ENCODE peak calls at places on chromosome 11, in five cellular contexts. X is mesenchymal stem cell, F is IMR-90, W is neuronal stem cell, M is H1. S is an unnamed sample.

GRCh38 chr11:9092085-9092484 is 686 bp upstream of the SCUBE2 start:
- DNase-seq in W (no peak), M (no peak), F (no peak), X (no peak), S (no peak)

GRCh38 chr11:110524227-110524626 is 94.5 kb downstream of the FDX1 start:
- DNase-seq in X (peak), F (peak), W (no peak), M (no peak), S (no peak)

GRCh38 chr11:15197696-15198095 is 83.0 kb downstream of the INSC start:
- DNase-seq in X (no peak), F (peak), W (no peak), M (peak), S (no peak)

GRCh38 chr11:38950882-38951281 is 2352.8 kb upstream of the RAG2 start:
- DNase-seq in M (no peak), X (peak), F (no peak), W (no peak), S (no peak)

GRCh38 chr11:2086239-2087040 is 52.7 kb downstream of the IGF2 start:
- DNase-seq in X (no peak), F (no peak), W (no peak), M (no peak), S (no peak)

GRCh38 chr11:8219257-8220021 is 44.2 kb downstream of the LMO1 start:
- DNase-seq in M (peak), X (peak), W (no peak), F (peak), S (peak)

GRCh38 chr11:34480339-34480738 is 33.3 kb downstream of the ELF5 start:
- DNase-seq in M (no peak), X (no peak), W (no peak), F (peak), S (peak)

GRCh38 chr11:119371778-119372182 is 9.7 kb downstream of the USP2 start:
- DNase-seq in M (no peak), F (no peak), W (no peak), X (no peak), S (no peak)

GRCh38 chr11:68002943-68003845 is 703 bp downstream of the UNC93B1 start:
- DNase-seq in W (no peak), M (peak), X (no peak), F (no peak), S (no peak)

GRCh38 chr11:50246699-50247098 is 214.0 kb downstream of the OR4C45 start:
- DNase-seq in F (no peak), X (no peak), M (no peak), W (no peak), S (no peak)

GRCh38 chr11:26522912-26523610 is 49.0 kb downstream of the MUC15 start:
- DNase-seq in X (peak), M (peak), W (no peak), F (peak), S (peak)

GRCh38 chr11:83004855-83005556 is 66.7 kb downstream of the RAB30 start:
- DNase-seq in W (no peak), F (no peak), M (no peak), X (no peak), S (no peak)

GRCh38 chr11:120225372-120225909 is 14.5 kb upstream of the POU2F3 start:
- DNase-seq in M (no peak), X (no peak), W (no peak), F (no peak), S (no peak)

GRCh38 chr11:17686185-17686980 is 33.0 kb upstream of the MYOD1 start:
- DNase-seq in X (no peak), M (no peak), F (no peak), W (peak), S (peak)

GRCh38 chr11:130208241-130209127 is 48.9 kb downstream of the ST14 start:
- DNase-seq in F (no peak), M (no peak), X (no peak), W (no peak), S (no peak)

GRCh38 chr11:73415854-73416615 is 39.8 kb downstream of the RELT start:
- DNase-seq in M (no peak), W (no peak), X (no peak), F (peak), S (no peak)

GRCh38 chr11:119683783-119684182 is 45.2 kb downstream of the NECTIN1 start:
- DNase-seq in X (no peak), W (no peak), M (no peak), F (no peak), S (no peak)

GRCh38 chr11:100872951-100873350 is 185.9 kb downstream of the ARHGAP42 start:
- DNase-seq in W (no peak), F (no peak), M (no peak), X (no peak), S (no peak)

GRCh38 chr11:3810951-3811350 is 2.6 kb downstream of the PGAP2 start:
- DNase-seq in F (peak), W (no peak), M (no peak), X (no peak), S (no peak)

GRCh38 chr11:67292671-67293070 is 3.6 kb downstream of the ANKRD13D start:
- DNase-seq in W (no peak), X (no peak), M (no peak), F (peak), S (no peak)

GRCh38 chr11:11436715-11437313 is 83.8 kb upstream of the CSNK2A3 start:
- DNase-seq in X (no peak), F (no peak), W (no peak), M (no peak), S (no peak)

GRCh38 chr11:122661182-122661945 is 5.8 kb downstream of the UBASH3B start:
- DNase-seq in M (no peak), X (peak), W (peak), F (peak), S (peak)

GRCh38 chr11:116312560-116313340 is 460.0 kb downstream of the BUD13 start:
- DNase-seq in X (no peak), W (no peak), F (no peak), M (peak), S (no peak)

GRCh38 chr11:121741954-121742361 is 289.2 kb upstream of the SORL1-AS1 start:
- DNase-seq in F (peak), M (no peak), W (no peak), X (no peak), S (no peak)

GRCh38 chr11:35146074-35146521 is 7.1 kb downstream of the CD44 start:
- DNase-seq in X (peak), F (no peak), W (no peak), M (no peak), S (no peak)

GRCh38 chr11:75823415-75823814 is 8.4 kb downstream of the UVRAG start:
- DNase-seq in M (no peak), W (no peak), X (no peak), F (no peak), S (no peak)

GRCh38 chr11:64959498-64959897 is 12.4 kb downstream of the MAJIN start:
- DNase-seq in X (no peak), M (no peak), W (no peak), F (no peak), S (no peak)

GRCh38 chr11:89613916-89614315 is 96.2 kb upstream of the TRIM77 start:
- DNase-seq in W (no peak), X (no peak), F (no peak), M (no peak), S (no peak)

GRCh38 chr11:19243143-19243542 is 2.4 kb upstream of the E2F8 start:
- DNase-seq in M (no peak), W (no peak), X (no peak), F (no peak), S (no peak)

GRCh38 chr11:113532697-113533424 is 57.7 kb upstream of the DRD2 start:
- DNase-seq in W (peak), X (peak), M (peak), F (peak), S (peak)

GRCh38 chr11:69655479-69656394 is 14.8 kb downstream of the CCND1 start:
- DNase-seq in X (peak), M (peak), W (no peak), F (peak), S (no peak)

GRCh38 chr11:69654660-69655478 is 13.9 kb downstream of the CCND1 start:
- DNase-seq in F (peak), X (peak), W (no peak), M (peak), S (no peak)

GRCh38 chr11:69657456-69657910 is 16.5 kb downstream of the CCND1 start:
- DNase-seq in F (no peak), X (no peak), M (no peak), W (no peak), S (no peak)

GRCh38 chr11:69657911-69658605 is 17.1 kb downstream of the LTO1 start:
- DNase-seq in M (peak), W (peak), X (peak), F (peak), S (peak)

GRCh38 chr11:69656536-69657455 is 15.8 kb downstream of the CCND1 start:
- DNase-seq in X (no peak), M (peak), W (no peak), F (peak), S (no peak)
- H2BK15ac ChIP-seq in X (no peak), M (peak), W (peak), F (no peak), S (no peak)

GRCh38 chr11:134052988-134053945 is 15.6 kb upstream of the JAM3 start:
- DNase-seq in M (no peak), W (no peak), F (no peak), X (no peak), S (no peak)
- H3K4me3 ChIP-seq in M (no peak), W (no peak), F (no peak), X (no peak), S (no peak)

DNA sequence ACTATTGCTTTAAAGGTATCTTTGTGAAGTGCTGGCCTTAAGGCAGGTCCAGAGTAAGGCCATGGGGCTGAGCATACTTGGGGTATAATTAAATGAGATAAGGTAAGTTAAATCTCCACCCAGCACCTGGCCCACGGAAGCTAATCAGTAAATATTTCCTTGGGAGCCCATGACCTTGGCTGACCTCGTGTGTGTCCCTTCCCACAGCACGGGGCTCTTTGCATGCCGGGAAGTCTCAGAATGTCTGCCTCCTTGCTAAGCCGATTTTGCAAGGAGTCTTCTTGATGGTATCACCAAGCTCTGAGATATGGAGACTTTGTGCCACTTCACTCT is 46.5 kb downstream of the ADM start:
- DNase-seq in W (no peak), F (no peak), X (no peak), M (no peak), S (no peak)
- H2BK15ac ChIP-seq in W (no peak), F (peak), X (no peak), M (no peak), S (no peak)

GRCh38 chr11:46338636-46338987 is 8.7 kb upstream of the DGKZ start:
- DNase-seq in M (no peak), X (peak), F (peak), W (no peak), S (peak)

GRCh38 chr11:46335858-46336600 is 11.2 kb upstream of the DGKZ start:
- DNase-seq in M (no peak), W (no peak), X (no peak), F (no peak), S (no peak)

GRCh38 chr11:46338988-46339666 is 8.1 kb upstream of the DGKZ start:
- DNase-seq in X (peak), W (no peak), M (peak), F (no peak), S (peak)

GRCh38 chr11:46336781-46337180 is 10.5 kb upstream of the DGKZ start:
- DNase-seq in X (peak), M (no peak), F (no peak), W (no peak), S (no peak)

GRCh38 chr11:46337626-46338345 is 9.5 kb upstream of the DGKZ start:
- DNase-seq in F (no peak), X (no peak), W (no peak), M (no peak), S (no peak)
- H3K4me3 ChIP-seq in F (no peak), X (no peak), W (no peak), M (no peak), S (no peak)

DNA sequence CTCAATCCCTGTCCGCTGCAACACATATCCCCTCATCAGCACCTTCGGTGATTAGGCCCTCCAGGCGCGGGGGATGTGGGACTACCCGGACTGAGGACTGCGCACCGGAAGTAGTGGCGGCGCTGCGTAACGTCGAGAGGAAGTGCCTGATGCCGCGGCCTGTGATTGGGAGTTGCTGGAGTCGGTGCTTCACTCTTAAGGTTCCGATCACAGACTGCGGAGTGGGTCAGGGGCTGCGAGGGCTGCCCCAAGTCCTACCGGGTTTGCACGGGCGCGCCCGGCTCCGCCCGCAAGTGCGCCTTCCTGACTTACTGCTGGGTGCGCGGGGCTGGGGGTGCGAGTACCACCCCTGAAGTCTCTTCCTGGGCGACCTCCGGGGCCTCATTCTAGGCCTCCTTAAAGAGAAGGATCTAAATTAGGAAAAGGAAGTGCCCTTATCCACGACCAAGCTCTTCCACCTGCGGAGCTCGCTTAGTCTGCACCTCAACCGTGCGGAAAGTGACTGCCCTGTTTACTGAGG is at the start of gene ALKBH3:
- DNase-seq in W (peak), F (peak), X (peak), M (peak), S (peak)
- H2BK15ac ChIP-seq in W (no peak), F (peak), X (no peak), M (peak), S (no peak)

DNA sequence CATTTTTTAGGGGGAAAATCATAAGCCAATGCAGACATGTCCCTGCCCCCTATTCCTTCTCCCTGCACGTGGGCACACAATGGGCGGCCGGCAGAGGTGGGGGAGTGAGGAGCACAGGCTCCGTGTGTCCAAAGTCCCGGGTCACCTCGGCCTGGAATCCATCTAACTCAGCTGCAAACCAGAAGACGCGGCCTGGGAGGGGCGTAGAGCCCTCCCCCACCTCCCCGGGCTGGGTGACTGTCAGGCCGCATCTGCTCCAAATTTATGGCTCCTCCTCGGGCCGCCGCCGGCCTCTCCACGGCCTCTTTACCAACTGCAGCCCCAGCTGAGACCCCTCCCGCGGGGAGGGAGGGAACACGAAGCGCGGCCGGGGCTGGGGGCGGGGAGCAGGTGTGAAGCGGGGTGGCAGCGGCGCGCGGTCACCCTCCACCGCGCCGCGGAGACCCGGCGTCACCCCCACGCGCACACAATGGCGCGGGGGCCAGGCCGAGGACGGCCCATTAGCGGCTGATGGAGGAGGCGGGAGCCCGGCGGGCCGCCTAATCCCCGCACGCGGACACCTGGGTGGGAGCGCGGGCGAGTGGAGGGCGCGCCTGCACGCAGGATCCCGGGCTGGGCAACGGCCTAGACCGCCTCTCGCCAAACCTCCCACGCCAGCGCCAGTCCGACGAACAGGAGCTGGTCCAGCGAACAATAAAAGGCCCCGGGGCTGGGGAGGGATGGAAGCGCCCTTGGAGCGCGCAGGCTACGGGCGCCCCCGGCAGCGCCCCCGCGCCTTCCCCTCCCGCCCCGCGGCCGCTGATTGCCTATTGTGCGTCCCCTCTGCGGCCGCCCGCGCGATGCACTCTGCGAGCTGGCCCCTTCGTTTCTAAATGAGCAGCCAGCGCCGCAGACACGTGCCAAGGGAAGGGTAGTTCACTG is 25.9 kb upstream of the ROBO3 start:
- DNase-seq in M (peak), W (no peak), F (no peak), X (no peak), S (peak)
- H3K4me3 ChIP-seq in M (peak), W (peak), F (peak), X (peak), S (no peak)

GRCh38 chr11:70942593-70942992 is 309.8 kb downstream of the SHANK2 start:
- DNase-seq in M (peak), F (no peak), X (no peak), W (no peak), S (peak)

GRCh38 chr11:70944141-70944540 is 308.2 kb downstream of the SHANK2 start:
- DNase-seq in W (no peak), M (no peak), F (no peak), X (no peak), S (no peak)

GRCh38 chr11:70948855-70949551 is 303.4 kb downstream of the SHANK2 start:
- DNase-seq in M (no peak), W (no peak), F (no peak), X (no peak), S (no peak)

GRCh38 chr11:70948416-70948815 is 304.0 kb downstream of the SHANK2 start:
- DNase-seq in X (no peak), M (no peak), W (no peak), F (no peak), S (no peak)

GRCh38 chr11:70944636-70945035 is 307.7 kb downstream of the SHANK2 start:
- DNase-seq in M (no peak), F (no peak), W (no peak), X (no peak), S (no peak)
- H2BK15ac ChIP-seq in M (no peak), F (no peak), W (no peak), X (no peak), S (no peak)

GRCh38 chr11:72162891-72163492 is 27.5 kb downstream of the FOLR3 start:
- DNase-seq in W (no peak), F (no peak), M (no peak), X (no peak), S (no peak)
- H3K4me3 ChIP-seq in W (no peak), F (no peak), M (no peak), X (no peak), S (no peak)

S was measured in mesendoderm.